ENCODE peak calls at places on chromosomes 5 and 9, in four cellular contexts. D, P, T and J are unnamed samples.

GRCh38 chr5:106873558-106873957 is 797.2 kb downstream of the EFNA5 start:
- DNase-seq in D (no peak), P (no peak), T (no peak), J (no peak)

GRCh38 chr9:5832093-5832542 is 799 bp downstream of the ERMP1 start:
- DNase-seq in D (no peak), P (no peak), T (peak; percentile 10), J (no peak)

GRCh38 chr5:51684794-51685355 is 301.6 kb downstream of the ISL1 start:
- DNase-seq in D (no peak), P (no peak), T (peak; percentile 1), J (no peak)

GRCh38 chr9:70954607-70955143 is 166.7 kb downstream of the TRPM3 start:
- DNase-seq in D (no peak), P (no peak), T (no peak), J (no peak)

GRCh38 chr5:40906351-40906751 is 2.9 kb upstream of the C7 start:
- DNase-seq in D (no peak), P (no peak), T (no peak), J (no peak)

GRCh38 chr9:80376180-80376579 is 804.4 kb downstream of the TLE4 start:
- DNase-seq in D (no peak), P (no peak), T (no peak), J (no peak)

GRCh38 chr9:18238254-18238653 is 235.7 kb upstream of the ADAMTSL1 start:
- DNase-seq in D (peak; percentile 88), P (no peak), T (peak; percentile 90), J (no peak)

GRCh38 chr9:115985657-115986056 is 167.9 kb upstream of the PAPPA start:
- DNase-seq in D (no peak), P (no peak), T (no peak), J (no peak)

GRCh38 chr5:74616236-74617146 is 24.0 kb downstream of the ENC1 start:
- DNase-seq in D (no peak), P (no peak), T (peak; percentile 50), J (no peak)

GRCh38 chr9:95373069-95373681 is 55.7 kb upstream of the FANCC start:
- DNase-seq in D (no peak), P (no peak), T (no peak), J (no peak)

GRCh38 chr9:95864852-95865580 is 10.5 kb upstream of the ERCC6L2 start:
- DNase-seq in D (no peak), P (no peak), T (no peak), J (no peak)

GRCh38 chr5:43802651-43803050 is 199.7 kb downstream of the NNT start:
- DNase-seq in D (no peak), P (no peak), T (no peak), J (no peak)

GRCh38 chr9:21919377-21920362 is 74.5 kb downstream of the CDKN2A start:
- DNase-seq in D (peak; percentile 82), P (no peak), T (peak; percentile 84), J (no peak)

GRCh38 chr9:126611592-126612328 is 2.0 kb upstream of the LMX1B start:
- DNase-seq in D (peak; percentile 66), P (peak; percentile 79), T (peak; percentile 60), J (peak; percentile 88)

GRCh38 chr5:116418774-116419173 is 155.8 kb downstream of the SEMA6A start:
- DNase-seq in D (no peak), P (no peak), T (no peak), J (no peak)

GRCh38 chr5:60092671-60093422 is 199.3 kb upstream of the PDE4D start:
- DNase-seq in D (no peak), P (no peak), T (peak; percentile 18), J (no peak)

GRCh38 chr5:129082225-129083136 is 12.1 kb upstream of the ISOC1 start:
- DNase-seq in D (no peak), P (no peak), T (no peak), J (no peak)
- TF ChIP-seq CTCF in D (no peak), P (no peak), T (no peak), J (no peak)

DNA sequence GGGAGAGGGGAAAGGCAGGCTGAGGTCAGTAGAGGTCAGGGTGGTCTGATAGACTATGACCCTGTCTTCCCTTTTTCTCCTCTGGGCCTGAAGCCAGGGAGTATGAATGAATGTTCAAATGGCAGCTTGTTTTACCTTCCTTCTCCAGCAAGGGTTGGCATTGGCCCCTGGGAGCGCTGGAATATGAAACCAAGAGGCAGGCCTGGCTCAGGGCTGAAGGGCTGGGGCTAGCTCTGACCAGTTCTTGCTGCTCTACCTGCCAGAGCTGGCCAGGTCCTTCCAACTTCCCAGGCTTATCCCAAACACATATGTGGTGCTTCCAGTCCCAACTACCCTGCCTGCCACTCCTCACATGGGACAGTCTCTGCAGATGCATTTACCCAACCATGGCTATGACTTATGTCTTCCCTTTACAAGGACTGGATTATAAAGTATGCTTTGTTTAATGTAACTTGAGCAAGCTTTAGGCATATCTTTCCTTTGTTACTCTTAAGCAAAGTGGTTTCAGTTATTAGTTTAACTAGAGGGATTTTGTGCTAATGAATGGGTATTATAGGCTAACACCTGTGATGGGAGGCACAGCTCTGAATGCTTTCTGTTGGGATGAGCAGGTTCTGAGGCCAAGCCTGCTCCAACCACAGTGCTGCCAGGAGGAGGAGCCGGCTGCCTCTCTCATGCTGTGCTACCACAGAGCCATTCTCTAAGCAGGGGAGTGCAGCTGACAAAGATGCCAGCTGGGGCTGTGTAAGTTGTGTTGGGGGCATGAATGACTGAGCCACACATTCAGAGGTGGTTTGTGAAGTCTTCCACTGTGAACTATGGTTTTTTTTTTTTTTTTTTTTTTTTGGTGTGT is 6.1 kb downstream of the CCNI2 start:
- DNase-seq in D (no peak), P (no peak), T (no peak), J (no peak)
- TF ChIP-seq CTCF in D (no peak), P (no peak), T (no peak), J (no peak)

GRCh38 chr5:94024101-94024500 is 282.7 kb upstream of the POU5F2 start:
- DNase-seq in D (peak; percentile 24), P (no peak), T (peak; percentile 13), J (no peak)

GRCh38 chr5:94024625-94025024 is 283.2 kb upstream of the POU5F2 start:
- DNase-seq in D (no peak), P (no peak), T (no peak), J (no peak)

GRCh38 chr5:94028001-94028400 is 286.6 kb upstream of the POU5F2 start:
- DNase-seq in D (no peak), P (no peak), T (no peak), J (no peak)

GRCh38 chr5:94027145-94027544 is 285.7 kb upstream of the POU5F2 start:
- DNase-seq in D (no peak), P (no peak), T (no peak), J (no peak)

GRCh38 chr5:94025788-94026473 is 284.5 kb upstream of the POU5F2 start:
- DNase-seq in D (no peak), P (no peak), T (no peak), J (no peak)
- TF ChIP-seq CTCF in D (no peak), P (no peak), T (peak; percentile 1), J (no peak)

DNA sequence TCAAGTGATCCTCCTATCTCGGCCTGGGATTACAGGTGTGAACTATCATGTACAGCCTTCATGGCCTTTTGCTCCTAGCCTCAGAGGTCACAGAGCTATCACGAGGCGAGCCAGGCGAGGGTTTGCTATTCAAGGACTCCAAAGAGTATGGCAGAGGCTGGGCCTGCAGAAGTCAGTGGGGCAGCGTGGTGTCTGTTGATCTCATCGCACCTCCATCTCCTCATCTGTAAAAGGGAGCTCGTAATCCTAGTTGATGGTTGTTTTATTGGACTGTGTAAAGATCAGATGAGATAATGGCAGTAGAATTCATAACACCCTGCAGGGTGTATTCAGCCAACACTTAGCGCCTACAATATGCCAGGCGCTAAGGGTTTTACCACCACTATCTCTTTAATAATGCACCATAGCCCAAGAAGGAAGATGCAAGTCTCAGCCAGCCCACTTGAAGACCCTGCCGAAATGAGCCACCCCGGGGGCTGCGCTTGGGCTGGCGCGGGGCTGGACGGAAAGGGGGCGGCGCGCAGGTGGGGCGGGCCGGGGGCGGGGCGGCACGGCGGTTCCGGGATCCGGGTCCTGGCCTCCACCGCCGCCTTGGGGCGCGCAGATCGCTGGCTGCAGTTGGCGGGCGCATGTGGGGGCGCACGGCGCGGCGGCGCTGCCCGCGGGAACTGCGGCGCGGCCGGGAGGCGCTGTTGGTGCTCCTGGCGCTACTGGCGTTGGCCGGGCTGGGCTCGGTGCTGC is at the start of gene GALNT12:
- DNase-seq in D (no peak), P (no peak), T (no peak), J (peak; percentile 25)
- TF ChIP-seq CTCF in D (no peak), P (no peak), T (no peak), J (no peak)

GRCh38 chr5:113343343-113343742 is 91.4 kb downstream of the TSSK1B start:
- DNase-seq in D (peak; percentile 85), P (no peak), T (peak; percentile 81), J (no peak)

GRCh38 chr5:113337515-113338140 is 97.2 kb downstream of the TSSK1B start:
- DNase-seq in D (no peak), P (no peak), T (no peak), J (no peak)

GRCh38 chr5:113336975-113337374 is 97.8 kb downstream of the TSSK1B start:
- DNase-seq in D (peak; percentile 92), P (no peak), T (peak; percentile 90), J (no peak)

GRCh38 chr5:113338628-113339027 is 96.2 kb downstream of the TSSK1B start:
- DNase-seq in D (peak; percentile 51), P (no peak), T (peak; percentile 37), J (no peak)

DNA sequence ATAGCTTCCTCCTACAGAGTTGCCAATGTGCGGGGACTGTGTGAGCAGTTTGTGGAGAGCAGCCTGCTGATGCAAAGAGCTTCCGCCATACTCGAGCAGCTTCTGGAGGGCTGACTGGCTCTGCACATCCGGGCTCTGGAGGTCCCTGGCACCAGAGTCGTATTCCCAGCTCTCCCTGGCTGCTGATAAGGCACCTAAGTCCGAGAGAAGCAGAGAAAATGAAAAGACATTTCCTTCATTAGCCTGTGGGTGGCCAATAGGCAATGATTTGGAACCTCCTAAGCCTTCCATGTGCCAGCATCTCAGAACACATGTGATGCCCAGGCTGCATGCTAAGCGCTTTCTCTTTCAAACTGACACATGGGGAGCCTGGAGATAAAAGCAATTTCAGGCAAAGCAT is 94.3 kb downstream of the TSSK1B start:
- DNase-seq in D (peak; percentile 39), P (no peak), T (no peak), J (no peak)
- TF ChIP-seq CTCF in D (peak; percentile 7), P (no peak), T (peak; percentile 12), J (no peak)

DNA sequence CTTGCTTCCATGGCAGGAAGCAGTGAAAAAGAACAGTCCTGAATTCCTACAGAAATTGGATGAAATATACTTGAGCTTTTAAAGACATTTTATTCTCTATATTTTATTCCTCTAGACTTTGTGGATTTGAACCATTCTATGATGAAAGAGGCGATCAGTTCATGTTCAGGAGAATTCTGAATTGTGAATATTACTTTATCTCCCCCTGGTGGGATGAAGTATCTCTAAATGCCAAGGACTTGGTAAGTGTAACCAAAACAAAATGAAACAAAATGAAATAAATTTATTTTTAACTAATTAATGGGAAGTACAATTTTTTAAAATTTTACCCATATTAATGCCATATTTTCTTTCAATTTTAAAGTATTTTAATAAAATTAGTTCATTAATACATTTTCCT is 34.1 kb downstream of the STARD4 start:
- DNase-seq in D (peak; percentile 20), P (no peak), T (peak; percentile 26), J (no peak)
- TF ChIP-seq CTCF in D (peak; percentile 25), P (no peak), T (peak; percentile 25), J (no peak)